ENCODE peak calls at places on chromosome 5, in seven cellular contexts. One of them, this sample, is unnamed.

GRCh38 chr5:101878190-101878589 is 417.9 kb downstream of the SLCO4C1 start:
- DNase-seq in bronchial epithelial cell: no peak
- DNase-seq in AG09309: no peak
- DNase-seq in adrenal gland: no peak
- DNase-seq in BJ: no peak
- DNase-seq in nephron progenitor cell: no peak
- DNase-seq in AG04449: no peak
- DNase-seq in this sample: no peak

GRCh38 chr5:158899792-158900191 is 199.9 kb downstream of the EBF1 start:
- DNase-seq in adrenal gland: peak
- DNase-seq in AG09309: no peak
- DNase-seq in AG04449: no peak
- DNase-seq in nephron progenitor cell: no peak
- DNase-seq in bronchial epithelial cell: no peak
- DNase-seq in BJ: peak
- DNase-seq in this sample: no peak

GRCh38 chr5:128271071-128271470 is 187.5 kb downstream of the SLC12A2 start:
- DNase-seq in AG09309: no peak
- DNase-seq in AG04449: no peak
- DNase-seq in BJ: no peak
- DNase-seq in nephron progenitor cell: no peak
- DNase-seq in bronchial epithelial cell: no peak
- DNase-seq in adrenal gland: no peak
- DNase-seq in this sample: no peak

GRCh38 chr5:143893638-143894037 is 81.7 kb downstream of the HMHB1 start:
- DNase-seq in BJ: no peak
- DNase-seq in AG09309: no peak
- DNase-seq in nephron progenitor cell: peak
- DNase-seq in AG04449: no peak
- DNase-seq in bronchial epithelial cell: no peak
- DNase-seq in adrenal gland: no peak
- DNase-seq in this sample: no peak

GRCh38 chr5:176692835-176693476 is 45.7 kb downstream of the TSPAN17 start:
- DNase-seq in AG04449: no peak
- DNase-seq in nephron progenitor cell: no peak
- DNase-seq in adrenal gland: no peak
- DNase-seq in bronchial epithelial cell: no peak
- DNase-seq in AG09309: no peak
- DNase-seq in BJ: no peak
- DNase-seq in this sample: no peak

GRCh38 chr5:107675201-107675600 is 4.5 kb upstream of the EFNA5 start:
- DNase-seq in nephron progenitor cell: no peak
- DNase-seq in adrenal gland: no peak
- DNase-seq in BJ: no peak
- DNase-seq in bronchial epithelial cell: no peak
- DNase-seq in AG04449: no peak
- DNase-seq in AG09309: no peak
- DNase-seq in this sample: no peak

GRCh38 chr5:152066760-152067159 is 142.1 kb upstream of the GLRA1 start:
- DNase-seq in BJ: no peak
- DNase-seq in nephron progenitor cell: no peak
- DNase-seq in AG09309: no peak
- DNase-seq in adrenal gland: no peak
- DNase-seq in AG04449: no peak
- DNase-seq in bronchial epithelial cell: no peak
- DNase-seq in this sample: no peak

GRCh38 chr5:6548752-6549151 is 84.1 kb downstream of the NSUN2 start:
- DNase-seq in adrenal gland: no peak
- DNase-seq in AG04449: no peak
- DNase-seq in bronchial epithelial cell: no peak
- DNase-seq in nephron progenitor cell: no peak
- DNase-seq in AG09309: no peak
- DNase-seq in BJ: no peak
- DNase-seq in this sample: no peak

GRCh38 chr5:15737036-15737821 is 237.2 kb downstream of the FBXL7 start:
- DNase-seq in AG04449: no peak
- DNase-seq in BJ: no peak
- DNase-seq in AG09309: peak
- DNase-seq in adrenal gland: no peak
- DNase-seq in nephron progenitor cell: no peak
- DNase-seq in bronchial epithelial cell: no peak
- DNase-seq in this sample: no peak

GRCh38 chr5:133121080-133121479 is 69.3 kb downstream of the HSPA4 start:
- DNase-seq in adrenal gland: no peak
- DNase-seq in AG09309: no peak
- DNase-seq in BJ: no peak
- DNase-seq in nephron progenitor cell: no peak
- DNase-seq in AG04449: peak
- DNase-seq in bronchial epithelial cell: peak
- DNase-seq in this sample: no peak

GRCh38 chr5:93583799-93584530 is 943 bp downstream of the NR2F1 start:
- DNase-seq in BJ: no peak
- DNase-seq in bronchial epithelial cell: no peak
- DNase-seq in adrenal gland: peak
- DNase-seq in AG04449: no peak
- DNase-seq in AG09309: no peak
- DNase-seq in nephron progenitor cell: peak
- DNase-seq in this sample: no peak

GRCh38 chr5:137147346-137147745 is 351.8 kb downstream of the SPOCK1 start:
- DNase-seq in bronchial epithelial cell: no peak
- DNase-seq in BJ: no peak
- DNase-seq in AG09309: no peak
- DNase-seq in nephron progenitor cell: no peak
- DNase-seq in AG04449: no peak
- DNase-seq in adrenal gland: no peak
- DNase-seq in this sample: no peak

GRCh38 chr5:149824115-149824514 is 94.0 kb downstream of the PPARGC1B start:
- DNase-seq in AG09309: no peak
- DNase-seq in BJ: no peak
- DNase-seq in bronchial epithelial cell: no peak
- DNase-seq in adrenal gland: no peak
- DNase-seq in nephron progenitor cell: no peak
- DNase-seq in AG04449: no peak
- DNase-seq in this sample: no peak

GRCh38 chr5:108945094-108945493 is 197.4 kb downstream of the FER start:
- DNase-seq in AG09309: no peak
- DNase-seq in AG04449: no peak
- DNase-seq in BJ: no peak
- DNase-seq in adrenal gland: no peak
- DNase-seq in nephron progenitor cell: no peak
- DNase-seq in bronchial epithelial cell: no peak
- DNase-seq in this sample: no peak

GRCh38 chr5:108615216-108615615 is 132.5 kb upstream of the FER start:
- DNase-seq in bronchial epithelial cell: peak
- DNase-seq in nephron progenitor cell: no peak
- DNase-seq in AG04449: peak
- DNase-seq in adrenal gland: no peak
- DNase-seq in BJ: no peak
- DNase-seq in AG09309: no peak
- DNase-seq in this sample: no peak

GRCh38 chr5:125190232-125191051 is 444.0 kb upstream of the ZNF608 start:
- DNase-seq in AG04449: no peak
- DNase-seq in BJ: peak
- DNase-seq in adrenal gland: no peak
- DNase-seq in bronchial epithelial cell: peak
- DNase-seq in nephron progenitor cell: no peak
- DNase-seq in AG09309: peak
- DNase-seq in this sample: peak

GRCh38 chr5:37837101-37838032 is 2.5 kb downstream of the GDNF start:
- DNase-seq in BJ: no peak
- DNase-seq in nephron progenitor cell: peak
- DNase-seq in AG04449: no peak
- DNase-seq in AG09309: no peak
- DNase-seq in adrenal gland: peak
- DNase-seq in bronchial epithelial cell: peak
- DNase-seq in this sample: no peak

GRCh38 chr5:1244976-1245375 is 19.8 kb downstream of the SLC6A18 start:
- DNase-seq in bronchial epithelial cell: no peak
- DNase-seq in BJ: no peak
- DNase-seq in AG09309: no peak
- DNase-seq in adrenal gland: no peak
- DNase-seq in nephron progenitor cell: no peak
- DNase-seq in AG04449: no peak
- DNase-seq in this sample: no peak

GRCh38 chr5:151664694-151665583 is 21.8 kb downstream of the SPARC start:
- DNase-seq in AG09309: no peak
- DNase-seq in AG04449: no peak
- DNase-seq in nephron progenitor cell: no peak
- DNase-seq in bronchial epithelial cell: no peak
- DNase-seq in adrenal gland: peak
- DNase-seq in BJ: no peak
- DNase-seq in this sample: no peak

GRCh38 chr5:172175263-172175719 is 12.7 kb downstream of the STK10 start:
- DNase-seq in AG09309: no peak
- DNase-seq in BJ: no peak
- DNase-seq in bronchial epithelial cell: no peak
- DNase-seq in adrenal gland: peak
- DNase-seq in AG04449: no peak
- DNase-seq in nephron progenitor cell: no peak
- DNase-seq in this sample: no peak

GRCh38 chr5:167964529-167964928 is 326.9 kb upstream of the WWC1 start:
- DNase-seq in nephron progenitor cell: no peak
- DNase-seq in AG09309: no peak
- DNase-seq in bronchial epithelial cell: no peak
- DNase-seq in adrenal gland: no peak
- DNase-seq in AG04449: no peak
- DNase-seq in BJ: no peak
- DNase-seq in this sample: no peak

GRCh38 chr5:149951138-149951749 is 6.7 kb upstream of the PDE6A start:
- DNase-seq in BJ: no peak
- DNase-seq in adrenal gland: peak
- DNase-seq in AG09309: no peak
- DNase-seq in AG04449: no peak
- DNase-seq in bronchial epithelial cell: no peak
- DNase-seq in nephron progenitor cell: no peak
- DNase-seq in this sample: no peak

GRCh38 chr5:32323741-32324140 is 11.0 kb upstream of the MTMR12 start:
- DNase-seq in AG04449: no peak
- DNase-seq in adrenal gland: no peak
- DNase-seq in bronchial epithelial cell: no peak
- DNase-seq in BJ: no peak
- DNase-seq in nephron progenitor cell: no peak
- DNase-seq in AG09309: no peak
- DNase-seq in this sample: no peak
- TF ChIP-seq CTCF in AG04449: no peak
- TF ChIP-seq CTCF in adrenal gland: no peak
- TF ChIP-seq CTCF in bronchial epithelial cell: no peak
- TF ChIP-seq CTCF in BJ: no peak
- TF ChIP-seq CTCF in nephron progenitor cell: no peak
- TF ChIP-seq CTCF in AG09309: no peak
- TF ChIP-seq CTCF in this sample: no peak

GRCh38 chr5:154937718-154938466 is at the start of gene GEMIN5:
- DNase-seq in nephron progenitor cell: peak
- DNase-seq in AG04449: no peak
- DNase-seq in BJ: no peak
- DNase-seq in adrenal gland: peak
- DNase-seq in AG09309: no peak
- DNase-seq in bronchial epithelial cell: peak
- DNase-seq in this sample: peak

GRCh38 chr5:154944716-154945115 is 3.8 kb downstream of the MRPL22 start:
- DNase-seq in nephron progenitor cell: no peak
- DNase-seq in AG04449: no peak
- DNase-seq in AG09309: no peak
- DNase-seq in BJ: no peak
- DNase-seq in adrenal gland: no peak
- DNase-seq in bronchial epithelial cell: no peak
- DNase-seq in this sample: no peak

GRCh38 chr5:154940375-154940771 is 500 bp upstream of the MRPL22 start:
- DNase-seq in AG09309: no peak
- DNase-seq in AG04449: no peak
- DNase-seq in adrenal gland: no peak
- DNase-seq in nephron progenitor cell: no peak
- DNase-seq in bronchial epithelial cell: no peak
- DNase-seq in BJ: no peak
- DNase-seq in this sample: no peak

GRCh38 chr5:154943527-154943926 is 2.7 kb downstream of the MRPL22 start:
- DNase-seq in BJ: no peak
- DNase-seq in adrenal gland: no peak
- DNase-seq in nephron progenitor cell: no peak
- DNase-seq in AG04449: no peak
- DNase-seq in AG09309: no peak
- DNase-seq in bronchial epithelial cell: no peak
- DNase-seq in this sample: no peak

DNA sequence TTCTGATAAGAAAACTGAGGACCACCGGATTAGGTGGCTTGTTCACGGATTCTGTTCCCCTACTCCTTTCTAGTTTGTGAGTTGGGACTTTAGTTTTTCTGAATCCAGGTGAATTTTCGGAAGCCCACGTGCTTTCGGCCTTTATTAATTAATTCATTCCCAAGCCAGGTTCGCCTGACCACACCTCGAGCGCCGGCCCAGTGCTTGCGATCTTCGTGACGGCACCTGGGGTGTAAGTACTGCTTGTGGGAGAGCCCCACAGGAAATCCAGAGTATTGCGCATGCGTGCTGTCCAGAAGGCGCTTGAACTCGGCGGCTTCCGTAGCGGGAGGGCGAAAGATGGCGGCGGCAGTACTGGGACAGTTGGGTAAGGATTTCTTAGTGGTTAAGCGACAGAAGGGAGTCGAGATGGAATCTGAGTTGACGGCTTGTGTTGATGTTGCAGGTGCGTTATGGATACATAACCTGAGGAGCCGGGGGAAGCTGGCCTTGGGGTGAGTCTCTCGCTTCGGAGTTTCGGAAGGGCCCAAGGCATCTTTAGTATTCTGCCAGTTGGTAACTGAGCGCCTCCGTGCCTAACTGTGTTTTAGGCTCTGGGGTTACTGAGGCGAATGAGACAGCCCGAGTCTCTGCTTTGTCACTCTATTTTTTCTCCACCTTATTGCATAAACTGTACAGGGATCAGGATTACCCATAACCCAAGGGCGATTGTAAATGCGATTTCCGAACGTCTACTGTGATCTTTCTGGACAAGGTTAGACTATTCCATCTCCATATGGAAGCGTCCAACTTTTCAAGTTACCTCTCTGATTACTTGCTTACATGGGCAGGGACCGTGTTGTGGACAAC is at the start of gene MRPL22:
- DNase-seq in nephron progenitor cell: peak
- DNase-seq in BJ: peak
- DNase-seq in AG04449: peak
- DNase-seq in adrenal gland: peak
- DNase-seq in AG09309: peak
- DNase-seq in bronchial epithelial cell: peak
- DNase-seq in this sample: peak
- TF ChIP-seq CTCF in nephron progenitor cell: no peak
- TF ChIP-seq CTCF in BJ: no peak
- TF ChIP-seq CTCF in AG04449: no peak
- TF ChIP-seq CTCF in adrenal gland: peak
- TF ChIP-seq CTCF in AG09309: no peak
- TF ChIP-seq CTCF in bronchial epithelial cell: no peak
- TF ChIP-seq CTCF in this sample: no peak

GRCh38 chr5:13250450-13251291 is 693.8 kb downstream of the DNAH5 start:
- DNase-seq in bronchial epithelial cell: peak
- DNase-seq in adrenal gland: no peak
- DNase-seq in BJ: no peak
- DNase-seq in AG04449: no peak
- DNase-seq in AG09309: no peak
- DNase-seq in nephron progenitor cell: no peak
- DNase-seq in this sample: no peak
- TF ChIP-seq CTCF in bronchial epithelial cell: peak
- TF ChIP-seq CTCF in adrenal gland: peak
- TF ChIP-seq CTCF in BJ: no peak
- TF ChIP-seq CTCF in AG04449: no peak
- TF ChIP-seq CTCF in AG09309: peak
- TF ChIP-seq CTCF in nephron progenitor cell: peak
- TF ChIP-seq CTCF in this sample: peak

GRCh38 chr5:82349651-82350050 is 71.5 kb upstream of the RPS23 start:
- DNase-seq in adrenal gland: peak
- DNase-seq in AG04449: no peak
- DNase-seq in bronchial epithelial cell: peak
- DNase-seq in BJ: no peak
- DNase-seq in nephron progenitor cell: peak
- DNase-seq in AG09309: no peak
- DNase-seq in this sample: no peak
- TF ChIP-seq CTCF in adrenal gland: no peak
- TF ChIP-seq CTCF in AG04449: peak
- TF ChIP-seq CTCF in bronchial epithelial cell: peak
- TF ChIP-seq CTCF in BJ: peak
- TF ChIP-seq CTCF in nephron progenitor cell: peak
- TF ChIP-seq CTCF in AG09309: peak
- TF ChIP-seq CTCF in this sample: peak

This sample was measured in AG09319.